ENCODE peak calls at places on chromosomes 6 and 20, in six cellular contexts. K, A, I, L, F and Q are unnamed samples.

GRCh38 chr6:157689875-157690274 is 133.2 kb upstream of the SNX9 start:
- DNase-seq in K (no peak), A (no peak), I (no peak), L (no peak), F (no peak), Q (no peak)

GRCh38 chr6:99334526-99335127 is 14.8 kb downstream of the FAXC start:
- DNase-seq in K (no peak), A (peak), I (peak), L (peak), F (no peak), Q (peak)

GRCh38 chr20:23021941-23022340 is 13.2 kb upstream of the SSTR4 start:
- DNase-seq in K (no peak), A (peak), I (no peak), L (peak), F (no peak), Q (no peak)

GRCh38 chr20:57498425-57499400 is 26.2 kb downstream of the CTCFL start:
- DNase-seq in K (no peak), A (peak), I (peak), L (peak), F (no peak), Q (peak)

GRCh38 chr6:104431096-104431495 is 428.6 kb downstream of the HACE1 start:
- DNase-seq in K (no peak), A (no peak), I (no peak), L (no peak), F (no peak), Q (no peak)

GRCh38 chr6:132715204-132715603 is 1.3 kb upstream of the VNN1 start:
- DNase-seq in K (peak), A (peak), I (peak), L (peak), F (peak), Q (peak)

GRCh38 chr6:14707971-14708465 is 537.9 kb upstream of the JARID2 start:
- DNase-seq in K (no peak), A (no peak), I (no peak), L (no peak), F (no peak), Q (no peak)

GRCh38 chr20:41287327-41287726 is 30.2 kb downstream of the ZHX3 start:
- DNase-seq in K (no peak), A (peak), I (no peak), L (peak), F (no peak), Q (no peak)

GRCh38 chr6:124979294-124979678 is 17.0 kb downstream of the RNF217 start:
- DNase-seq in K (no peak), A (no peak), I (no peak), L (no peak), F (no peak), Q (no peak)

GRCh38 chr6:97557355-97557754 is 274.3 kb upstream of the MMS22L start:
- DNase-seq in K (no peak), A (no peak), I (no peak), L (no peak), F (no peak), Q (no peak)

GRCh38 chr6:140281236-140281635 is 906.8 kb upstream of the CITED2 start:
- DNase-seq in K (no peak), A (peak), I (no peak), L (no peak), F (no peak), Q (no peak)

GRCh38 chr20:24523661-24524060 is 54.2 kb downstream of the SYNDIG1 start:
- DNase-seq in K (no peak), A (no peak), I (no peak), L (no peak), F (no peak), Q (no peak)

GRCh38 chr6:4809999-4810918 is 34.1 kb downstream of the CDYL start:
- DNase-seq in K (no peak), A (peak), I (no peak), L (peak), F (no peak), Q (no peak)

GRCh38 chr20:327946-328563 is 2.7 kb downstream of the SOX12 start:
- DNase-seq in K (no peak), A (peak), I (no peak), L (no peak), F (no peak), Q (no peak)

GRCh38 chr6:20252311-20252710 is 40.0 kb upstream of the MBOAT1 start:
- DNase-seq in K (no peak), A (no peak), I (no peak), L (no peak), F (no peak), Q (no peak)

GRCh38 chr20:43925786-43926185 is 11.1 kb downstream of the TOX2 start:
- DNase-seq in K (no peak), A (peak), I (no peak), L (no peak), F (no peak), Q (no peak)

GRCh38 chr6:16184129-16184528 is 54.3 kb upstream of the GMPR start:
- DNase-seq in K (no peak), A (peak), I (peak), L (peak), F (no peak), Q (peak)

GRCh38 chr6:28789553-28790083 is 134.2 kb downstream of the TRIM27 start:
- DNase-seq in K (no peak), A (peak), I (peak), L (peak), F (no peak), Q (peak)

GRCh38 chr6:14804001-14804401 is 441.9 kb upstream of the JARID2 start:
- DNase-seq in K (no peak), A (no peak), I (no peak), L (peak), F (no peak), Q (no peak)

GRCh38 chr6:170245233-170245992 is 45.5 kb downstream of the DLL1 start:
- DNase-seq in K (no peak), A (no peak), I (no peak), L (no peak), F (no peak), Q (no peak)

GRCh38 chr6:320351-321157 is 28.3 kb downstream of the DUSP22 start:
- DNase-seq in K (no peak), A (no peak), I (no peak), L (no peak), F (no peak), Q (no peak)

GRCh38 chr20:59789641-59790040 is 143.8 kb downstream of the SYCP2 start:
- DNase-seq in K (no peak), A (no peak), I (peak), L (no peak), F (no peak), Q (no peak)

GRCh38 chr6:42007753-42008528 is 42.4 kb upstream of the TAF8 start:
- DNase-seq in K (no peak), A (no peak), I (no peak), L (no peak), F (no peak), Q (no peak)

GRCh38 chr20:19690462-19690861 is 67.6 kb upstream of the RIN2 start:
- DNase-seq in K (no peak), A (peak), I (no peak), L (no peak), F (no peak), Q (peak)

GRCh38 chr6:83055366-83055964 is 10.2 kb downstream of the UBE3D start:
- DNase-seq in K (peak), A (peak), I (peak), L (peak), F (no peak), Q (peak)

GRCh38 chr20:50224553-50225255 is 34.1 kb downstream of the CEBPB start:
- DNase-seq in K (no peak), A (peak), I (no peak), L (peak), F (no peak), Q (peak)

GRCh38 chr6:3714768-3715167 is 36.7 kb downstream of the PXDC1 start:
- DNase-seq in K (no peak), A (no peak), I (no peak), L (no peak), F (no peak), Q (no peak)
- H2BK15ac ChIP-seq in K (no peak), A (no peak), I (no peak), L (no peak), F (no peak), Q (no peak)

GRCh38 chr20:61321481-61321880 is 69.4 kb downstream of the CDH4 start:
- DNase-seq in K (no peak), A (no peak), I (no peak), L (no peak), F (no peak), Q (no peak)
- H2BK15ac ChIP-seq in K (no peak), A (no peak), I (no peak), L (no peak), F (no peak), Q (no peak)

DNA sequence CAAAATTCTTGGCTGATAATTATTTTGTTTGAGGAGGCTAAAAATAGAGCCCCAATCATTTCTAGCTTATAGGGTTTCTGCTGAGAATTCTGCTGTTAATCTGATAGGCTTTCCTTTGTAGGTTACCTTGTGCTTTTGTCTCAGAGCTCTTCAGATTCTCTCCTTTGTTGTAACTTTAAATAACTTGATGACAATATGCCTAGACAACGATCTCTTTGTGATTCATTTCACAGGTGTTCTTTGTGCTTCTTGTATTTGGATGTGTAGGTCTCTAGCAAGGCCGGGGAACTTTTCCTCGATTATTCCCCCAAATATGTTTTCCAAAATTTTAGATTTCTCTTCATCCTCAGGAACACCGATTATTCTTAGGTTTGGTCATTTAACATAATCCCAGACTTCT is 376.5 kb upstream of the MAN1A1 start:
- DNase-seq in K (no peak), A (no peak), I (no peak), L (no peak), F (no peak), Q (no peak)
- H2BK15ac ChIP-seq in K (no peak), A (no peak), I (no peak), L (no peak), F (no peak), Q (no peak)

GRCh38 chr20:11159728-11160127 is 485.9 kb upstream of the JAG1 start:
- DNase-seq in K (no peak), A (peak), I (no peak), L (peak), F (no peak), Q (no peak)
- H2BK15ac ChIP-seq in K (no peak), A (no peak), I (no peak), L (no peak), F (no peak), Q (no peak)

GRCh38 chr6:48915591-48915990 is 547.5 kb downstream of the MMUT start:
- DNase-seq in K (no peak), A (no peak), I (no peak), L (no peak), F (no peak), Q (no peak)
- H2BK15ac ChIP-seq in K (no peak), A (no peak), I (no peak), L (no peak), F (no peak), Q (no peak)

DNA sequence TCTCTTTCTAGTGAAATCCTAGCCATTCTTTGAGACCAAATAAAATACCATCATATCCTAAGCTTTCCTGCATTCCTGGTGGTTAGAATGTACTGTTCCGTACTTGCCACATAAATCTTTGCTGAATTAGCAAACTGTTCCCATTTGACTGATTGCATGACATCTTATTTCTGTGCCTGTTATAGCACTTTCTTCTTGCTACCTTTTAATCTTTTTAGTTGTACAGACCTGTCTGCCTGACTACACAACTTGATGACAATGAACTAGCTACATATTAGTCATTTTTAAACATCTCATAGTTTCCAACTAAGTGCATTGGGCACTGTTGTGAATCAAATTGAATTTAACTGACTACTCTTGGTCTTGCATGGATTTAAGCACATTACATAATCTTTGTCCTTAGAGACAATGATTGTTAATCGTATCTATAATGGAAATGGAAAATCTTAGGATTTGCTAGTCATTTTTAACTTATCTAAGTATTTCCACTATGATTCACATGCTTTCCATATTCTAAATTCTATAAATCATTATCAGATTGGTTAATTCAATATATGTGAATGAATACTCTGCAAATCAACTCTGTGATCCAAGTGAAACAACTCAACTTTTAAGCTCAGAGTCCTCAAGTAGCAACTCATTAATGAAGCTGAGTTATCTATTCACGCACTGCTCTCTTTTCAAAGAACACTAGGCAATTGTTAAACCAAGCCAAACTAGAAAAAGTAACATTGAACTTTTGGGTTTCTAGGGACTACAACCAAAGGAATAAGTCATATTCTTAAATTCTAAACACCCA is 109.0 kb downstream of the TNFRSF21 start:
- DNase-seq in K (no peak), A (no peak), I (no peak), L (peak), F (no peak), Q (no peak)
- H2BK15ac ChIP-seq in K (no peak), A (no peak), I (no peak), L (no peak), F (no peak), Q (peak)

DNA sequence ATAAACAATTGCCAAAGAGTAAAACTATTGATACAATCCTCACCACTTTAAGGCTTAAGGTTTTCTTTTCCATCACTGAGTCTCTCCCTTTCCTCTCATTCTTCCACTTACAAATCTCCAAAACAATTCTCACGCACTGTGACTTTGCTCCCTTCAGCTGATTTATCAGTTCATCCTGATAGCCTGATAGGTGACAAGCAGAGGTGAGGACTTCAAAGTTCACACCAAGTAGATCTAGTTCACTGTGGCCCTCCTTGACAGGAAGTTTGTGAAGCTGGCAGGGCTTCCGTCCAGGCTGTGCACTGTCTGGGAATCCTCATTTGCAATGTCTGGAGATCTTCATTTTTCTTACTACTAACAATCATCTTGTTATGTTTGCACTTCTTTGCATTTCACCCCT is 35.2 kb upstream of the POU5F1 start:
- DNase-seq in K (no peak), A (no peak), I (no peak), L (no peak), F (no peak), Q (no peak)
- H2BK15ac ChIP-seq in K (no peak), A (no peak), I (no peak), L (no peak), F (no peak), Q (no peak)

GRCh38 chr6:3317741-3318211 is 59.0 kb downstream of the PSMG4 start:
- DNase-seq in K (no peak), A (peak), I (no peak), L (no peak), F (no peak), Q (no peak)
- H2BK15ac ChIP-seq in K (no peak), A (no peak), I (no peak), L (no peak), F (no peak), Q (no peak)